ENCODE peak calls at places on chromosomes 6 and 20, in five cellular contexts. Y is pancreas, P is uterus, H is ovary, B is fibroblast of lung. W is an unnamed sample.

GRCh38 chr6:144176043-144176442 is 25.7 kb downstream of the STX11 start:
- DNase-seq in B (no peak), P (no peak), H (no peak), Y (no peak), W (no peak)

GRCh38 chr6:87066449-87067288 is 28.2 kb downstream of the CGA start:
- DNase-seq in H (peak; percentile 56), P (peak; percentile 25), Y (peak; percentile 29), B (peak; percentile 76), W (no peak)

GRCh38 chr6:95431637-95432228 is 145.6 kb upstream of the MANEA start:
- DNase-seq in H (peak; percentile 25), P (no peak), Y (peak; percentile 10), B (peak; percentile 52), W (no peak)

GRCh38 chr6:158758464-158758863 is 60.7 kb downstream of the EZR start:
- DNase-seq in Y (no peak), H (no peak), P (no peak), B (peak; percentile 24), W (no peak)

GRCh38 chr6:84428300-84428907 is 201.0 kb upstream of the CEP162 start:
- DNase-seq in P (peak; percentile 19), Y (peak; percentile 2), H (no peak), B (peak; percentile 71), W (peak; percentile 46)

GRCh38 chr6:113971786-113972185 is 838 bp upstream of the HDAC2 start:
- DNase-seq in Y (no peak), B (peak; percentile 26), P (no peak), H (no peak), W (no peak)

GRCh38 chr6:5556011-5556410 is 294.7 kb downstream of the FARS2 start:
- DNase-seq in B (no peak), H (no peak), P (no peak), Y (no peak), W (no peak)

GRCh38 chr6:77015350-77015749 is 447.9 kb downstream of the HTR1B start:
- DNase-seq in P (no peak), H (no peak), B (peak; percentile 26), Y (no peak), W (no peak)

GRCh38 chr6:55665224-55665587 is 86.2 kb upstream of the HMGCLL1 start:
- DNase-seq in H (no peak), P (no peak), B (no peak), Y (no peak), W (no peak)

GRCh38 chr6:87639373-87639772 is 49.4 kb downstream of the ORC3 start:
- DNase-seq in P (no peak), H (no peak), B (no peak), Y (no peak), W (no peak)

GRCh38 chr6:128657181-128657580 is 136.8 kb upstream of the PTPRK start:
- DNase-seq in Y (no peak), P (no peak), H (no peak), B (no peak), W (no peak)

GRCh38 chr6:158161566-158162254 is 6.4 kb downstream of the SERAC1 start:
- DNase-seq in B (no peak), P (no peak), Y (no peak), H (no peak), W (no peak)

GRCh38 chr6:41042167-41042566 is at the start of gene TSPO2:
- DNase-seq in B (no peak), Y (no peak), H (no peak), P (no peak), W (no peak)

GRCh38 chr6:3484946-3485345 is 28.1 kb upstream of the SLC22A23 start:
- DNase-seq in P (no peak), Y (no peak), B (no peak), H (no peak), W (no peak)

GRCh38 chr20:10171864-10172751 is 46.5 kb upstream of the SNAP25 start:
- DNase-seq in Y (peak; percentile 27), P (peak; percentile 27), B (peak; percentile 58), H (peak; percentile 25), W (peak; percentile 55)

GRCh38 chr20:51505566-51505965 is 37.0 kb downstream of the NFATC2 start:
- DNase-seq in B (no peak), H (no peak), P (no peak), Y (no peak), W (no peak)

GRCh38 chr6:157108923-157109322 is 214.4 kb downstream of the TMEM242 start:
- DNase-seq in B (no peak), Y (no peak), P (no peak), H (no peak), W (no peak)

GRCh38 chr6:157107915-157108651 is 215.2 kb downstream of the TMEM242 start:
- DNase-seq in B (peak; percentile 95), Y (no peak), H (no peak), P (no peak), W (no peak)

GRCh38 chr6:157116420-157116819 is 206.9 kb downstream of the TMEM242 start:
- DNase-seq in B (no peak), H (no peak), Y (no peak), P (no peak), W (no peak)

GRCh38 chr6:157110620-157111019 is 212.7 kb downstream of the TMEM242 start:
- DNase-seq in Y (no peak), H (no peak), P (no peak), B (peak; percentile 44), W (no peak)

DNA sequence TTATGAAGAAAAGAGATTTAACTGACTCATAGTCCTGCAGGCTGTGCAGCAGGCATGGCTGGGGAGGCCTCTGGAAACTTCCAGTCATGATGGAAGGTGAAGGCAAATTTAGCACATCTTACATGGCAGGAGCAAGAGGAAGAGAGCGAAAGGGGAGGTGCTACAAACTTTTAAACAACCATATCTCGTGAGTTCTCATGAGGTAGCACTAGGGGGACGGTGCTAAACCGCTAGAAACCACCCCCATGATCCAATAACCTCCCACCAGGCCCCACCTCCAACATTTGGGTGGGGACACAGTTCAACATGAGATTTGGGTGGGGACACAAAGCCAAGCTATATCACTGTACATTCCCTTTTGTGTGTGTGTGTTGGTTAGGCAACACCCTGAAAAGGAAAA is 209.9 kb downstream of the TMEM242 start:
- DNase-seq in H (no peak), Y (no peak), B (no peak), P (no peak), W (no peak)
- TF ChIP-seq CTCF in H (no peak), Y (no peak), B (no peak), P (no peak), W (no peak)

DNA sequence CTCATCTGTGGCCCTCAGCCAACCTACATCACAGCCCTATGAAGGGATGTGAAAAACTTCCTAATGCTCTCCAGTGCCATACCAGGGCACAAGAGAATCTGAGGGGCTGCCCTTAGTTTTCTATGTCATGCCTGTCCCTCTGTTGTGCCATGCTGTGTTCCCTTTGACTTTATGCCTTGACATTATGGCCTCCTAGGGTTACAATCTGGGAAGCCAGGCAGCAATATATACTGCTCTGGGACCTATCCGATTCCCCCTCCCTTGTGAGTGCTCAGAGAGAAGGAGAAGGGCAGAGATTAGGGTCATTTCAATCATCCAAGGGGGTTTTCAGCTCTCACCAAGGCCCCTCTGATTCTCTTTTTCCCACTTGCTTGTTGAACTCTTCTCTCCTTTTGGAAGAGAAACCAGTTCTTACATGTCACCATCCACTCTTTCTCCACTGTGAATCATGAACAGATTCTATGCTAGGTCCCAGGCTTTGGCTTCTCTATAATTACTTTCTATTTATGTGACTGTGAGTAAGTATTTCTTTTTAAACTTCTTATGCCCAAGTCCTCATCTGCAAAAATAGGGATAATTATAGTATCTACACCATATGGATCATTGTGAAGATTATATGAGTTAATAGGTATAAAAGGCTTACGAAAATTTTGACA is 14.2 kb upstream of the FRK start:
- DNase-seq in Y (no peak), H (no peak), B (no peak), P (no peak), W (no peak)
- H3K27ac ChIP-seq in Y (no peak overlapping the region), H (no peak overlapping the region), B (no peak overlapping the region), P (no peak overlapping the region), W (no peak overlapping the region)

DNA sequence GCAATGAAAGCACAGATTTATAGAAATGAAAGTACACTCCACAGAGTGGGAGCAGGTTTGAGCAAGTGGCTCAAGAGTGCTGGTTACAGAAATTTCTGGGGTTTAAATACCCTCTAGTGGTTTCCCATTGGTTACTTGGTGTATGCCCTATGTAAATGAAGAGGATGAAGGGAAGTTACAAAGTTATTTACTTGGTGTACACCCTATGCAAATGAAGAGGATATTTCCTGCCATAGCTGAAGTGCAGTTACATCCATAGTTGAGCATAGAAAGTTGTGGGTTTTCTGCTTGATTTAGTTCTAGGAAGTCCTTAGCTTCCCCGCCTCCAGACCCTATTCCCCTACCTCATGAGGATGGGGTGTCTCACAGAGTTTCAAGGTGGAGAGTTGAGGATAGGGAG is 22.7 kb downstream of the BCAS1 start:
- DNase-seq in B (no peak), Y (no peak), P (no peak), H (no peak), W (no peak)
- H3K4me1 ChIP-seq in B (peaks cover 2% of the 10 kb centered on the region), Y (no peaks in the 10 kb centered on the region), P (no peaks in the 10 kb centered on the region), H (no peaks in the 10 kb centered on the region), W (peaks cover 9% of the 10 kb centered on the region)

DNA sequence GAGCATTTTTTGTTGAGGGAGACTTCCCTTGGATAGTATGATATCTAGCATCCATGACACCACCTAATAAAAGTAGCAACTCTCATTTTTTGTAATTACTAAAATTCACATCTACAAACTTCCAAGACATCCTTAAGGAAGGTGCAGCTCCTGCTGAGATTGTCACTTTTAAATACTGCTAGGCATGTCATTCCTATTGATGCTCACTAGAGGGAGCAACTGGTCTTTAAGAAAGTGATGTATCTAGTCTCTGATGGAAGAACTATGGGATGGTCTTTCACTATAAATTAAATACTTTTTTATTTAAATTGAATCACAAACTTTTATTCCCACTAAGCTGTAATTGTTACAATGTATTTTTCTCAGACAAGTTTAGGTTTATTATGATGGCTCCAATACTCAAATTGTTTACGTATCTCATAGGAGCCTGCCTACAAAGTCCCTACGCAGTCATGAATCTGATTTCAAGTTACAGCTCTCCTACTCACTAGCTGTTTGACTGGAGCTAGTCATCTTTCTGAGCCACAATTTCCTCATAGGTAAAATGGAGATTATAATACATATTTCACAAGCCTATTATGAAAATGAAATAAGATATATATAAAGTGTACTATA is 8.0 kb upstream of the TSPYL1 start:
- DNase-seq in B (peak; percentile 79), H (no peak), Y (no peak), P (no peak), W (no peak)
- TF ChIP-seq CTCF in B (peak; percentile 83), H (peak; percentile 77), Y (peak; percentile 79), P (peak; percentile 81), W (peak; percentile 92)

DNA sequence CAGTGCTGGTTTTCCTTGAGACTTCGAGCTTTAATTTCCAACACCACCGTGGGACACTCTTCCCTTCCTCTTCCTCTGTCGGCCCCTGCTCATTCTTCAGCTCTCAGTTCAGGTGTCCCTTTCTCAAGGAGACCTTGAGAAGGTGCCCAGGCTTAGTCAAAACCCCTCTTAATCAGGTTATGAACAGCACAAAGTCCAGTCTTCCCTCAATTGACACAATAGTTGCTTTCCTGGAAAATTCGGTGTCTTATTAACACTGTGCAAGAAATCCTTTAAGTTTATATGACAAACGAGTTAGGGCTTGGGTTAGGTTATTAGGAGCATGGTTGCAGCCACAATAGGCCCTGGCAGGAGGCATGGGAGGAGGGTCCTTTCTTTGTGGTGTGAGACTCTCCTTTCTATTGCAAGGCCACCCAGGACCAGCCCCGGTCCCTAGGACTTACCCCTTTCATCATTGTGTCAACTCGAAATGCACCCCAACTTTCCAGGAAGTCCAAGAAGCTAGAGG is 1.5 kb upstream of the NSFL1C start:
- DNase-seq in B (no peak), H (no peak), P (no peak), Y (no peak), W (no peak)
- H3K27ac ChIP-seq in B (no peak overlapping the region), H (no peak overlapping the region), P (no peak overlapping the region), Y (peak overlapping the region; percentile 92), W (peak overlapping the region; percentile 88)

GRCh38 chr6:36607782-36608386 is 13.7 kb downstream of the SRSF3 start:
- DNase-seq in Y (peak; percentile 73), H (peak; percentile 12), B (no peak), P (no peak), W (no peak)
- H3K4me1 ChIP-seq in Y (peaks cover 61% of the 10 kb centered on the region), H (peaks cover 12% of the 10 kb centered on the region), B (peaks cover 7% of the 10 kb centered on the region), P (no peaks in the 10 kb centered on the region), W (peaks cover 63% of the 10 kb centered on the region)

GRCh38 chr6:97586344-97586743 is 303.3 kb upstream of the MMS22L start:
- DNase-seq in B (peak; percentile 43), Y (no peak), H (no peak), P (no peak), W (no peak)
- TF ChIP-seq CTCF in B (peak; percentile 29), Y (no peak), H (no peak), P (no peak), W (no peak)

W was measured in lower lobe of right lung.